ENCODE peak calls at places on chromosomes 6 and 20, in five cellular contexts. Q is psoas muscle, B is cardiac muscle cell, U is gastrocnemius medialis, E is upper lobe of left lung. L is an unnamed sample.

GRCh38 chr6:158040804-158041347 is 59.2 kb downstream of the SYNJ2 start:
- DNase-seq in Q (peak; percentile 45), B (no peak), U (no peak), E (no peak), L (no peak)

GRCh38 chr6:136123464-136123863 is 126.6 kb downstream of the MTFR2 start:
- DNase-seq in Q (no peak), B (no peak), U (no peak), E (no peak), L (no peak)

GRCh38 chr6:37449984-37450383 is 17.0 kb downstream of the CMTR1 start:
- DNase-seq in Q (no peak), B (no peak), U (no peak), E (no peak), L (no peak)

GRCh38 chr6:167678102-167679101 is 148.3 kb upstream of the AFDN start:
- DNase-seq in Q (peak; percentile 67), B (peak; percentile 81), U (peak; percentile 28), E (no peak), L (peak; percentile 60)

GRCh38 chr6:162032620-162033019 is 694.9 kb downstream of the PRKN start:
- DNase-seq in Q (no peak), B (no peak), U (no peak), E (no peak), L (no peak)

GRCh38 chr6:161363286-161363685 is 89.4 kb upstream of the AGPAT4 start:
- DNase-seq in Q (no peak), B (no peak), U (no peak), E (no peak), L (no peak)

GRCh38 chr6:26240157-26240980 is 124.6 kb upstream of the BTN3A2 start:
- DNase-seq in Q (no peak), B (peak; percentile 63), U (no peak), E (peak; percentile 74), L (no peak)

GRCh38 chr20:1902188-1902587 is 7.0 kb downstream of the SIRPA start:
- DNase-seq in Q (no peak), B (no peak), U (no peak), E (no peak), L (no peak)

DNA sequence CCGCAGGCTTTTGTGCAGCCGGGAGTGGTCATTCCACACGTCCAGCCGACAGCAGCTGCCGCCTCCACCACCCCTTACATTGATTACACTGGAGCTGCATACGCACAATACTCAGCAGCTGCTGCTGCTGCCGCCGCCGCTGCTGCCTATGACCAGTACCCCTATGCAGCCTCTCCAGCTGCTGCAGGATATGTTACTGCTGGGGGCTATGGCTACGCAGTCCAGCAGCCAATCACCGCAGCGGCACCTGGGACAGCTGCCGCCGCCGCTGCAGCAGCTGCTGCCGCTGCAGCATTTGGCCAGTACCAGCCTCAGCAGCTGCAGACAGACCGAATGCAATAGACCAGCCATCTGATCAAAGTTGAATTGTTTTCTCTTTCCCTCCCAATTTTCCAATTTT is 10.6 kb downstream of the RBM24 start:
- DNase-seq in Q (peak; percentile 65), B (no peak), U (no peak), E (no peak), L (no peak)
- H3K27ac ChIP-seq in Q (peak overlapping the region; percentile 98), B (peak overlapping the region; percentile 99), U (peak overlapping the region; percentile 100), E (no peak overlapping the region), L (no peak overlapping the region)

GRCh38 chr20:62531046-62531838 is 55.4 kb upstream of the GATA5 start:
- DNase-seq in Q (no peak), B (no peak), U (no peak), E (no peak), L (no peak)

GRCh38 chr20:62534526-62535221 is 58.9 kb upstream of the GATA5 start:
- DNase-seq in Q (no peak), B (no peak), U (no peak), E (no peak), L (no peak)

GRCh38 chr20:62535282-62535811 is 59.6 kb upstream of the GATA5 start:
- DNase-seq in Q (no peak), B (no peak), U (no peak), E (no peak), L (no peak)

GRCh38 chr20:62535964-62536363 is 60.2 kb upstream of the GATA5 start:
- DNase-seq in Q (peak; percentile 95), B (no peak), U (peak; percentile 88), E (no peak), L (no peak)

DNA sequence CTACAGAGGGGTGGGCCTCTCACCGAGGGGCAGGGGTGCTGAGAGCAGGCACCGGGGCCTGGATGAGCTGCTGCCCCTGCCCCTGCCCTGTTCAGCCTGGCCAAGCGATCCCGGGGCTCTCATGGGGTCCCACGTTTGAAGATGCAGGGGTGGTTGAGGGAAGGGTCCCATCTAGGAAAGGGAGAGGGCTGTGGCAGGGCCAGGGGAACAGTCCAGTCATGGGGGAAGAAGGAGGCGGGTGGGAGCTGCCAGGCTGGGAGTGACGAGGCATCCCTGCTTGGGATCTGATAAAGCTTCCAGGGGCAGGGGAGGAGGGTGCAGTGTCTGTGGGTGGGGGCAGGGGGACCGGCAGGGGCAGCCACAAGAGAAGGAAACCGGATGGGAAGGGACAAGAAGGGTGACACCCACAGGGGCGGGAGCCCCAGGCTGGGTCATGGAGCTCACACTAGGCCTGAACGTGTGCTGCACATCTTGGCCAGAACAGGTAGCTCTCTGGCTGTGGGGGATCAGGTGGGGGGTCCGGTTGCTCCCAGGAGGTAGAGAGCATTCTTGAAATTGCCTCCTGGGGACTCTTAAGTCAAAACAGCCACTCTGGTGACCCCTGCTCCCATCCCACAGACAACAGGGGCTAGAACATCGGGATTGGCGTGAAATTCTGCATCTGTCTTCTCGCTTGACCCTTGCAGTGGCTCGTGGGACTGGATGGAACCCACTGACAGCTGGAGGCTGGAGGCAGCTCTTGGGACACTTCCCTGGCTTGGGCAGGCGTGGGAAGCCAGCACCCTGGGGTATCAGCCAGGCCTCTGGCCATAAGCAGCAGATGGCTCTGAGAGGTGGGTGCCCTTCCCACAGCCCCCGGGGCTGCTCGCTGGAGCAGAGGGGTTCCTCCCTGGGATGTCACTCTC is 58.0 kb upstream of the GATA5 start:
- DNase-seq in Q (no peak), B (no peak), U (no peak), E (no peak), L (no peak)
- H3K27me3 ChIP-seq in Q (no peaks in the 10 kb centered on the region), B (no peaks in the 10 kb centered on the region), U (no peaks in the 10 kb centered on the region), E (no peaks in the 10 kb centered on the region), L (no peaks in the 10 kb centered on the region)

GRCh38 chr20:58651823-58652605 is 931 bp downstream of the STX16 start:
- DNase-seq in Q (peak; percentile 62), B (peak; percentile 58), U (no peak), E (peak; percentile 75), L (no peak)
- TF ChIP-seq CTCF in Q (no peak), B (no peak), U (no peak), E (no peak), L (no peak)

GRCh38 chr6:47698342-47698787 is at the start of gene ADGRF4:
- DNase-seq in Q (no peak), B (no peak), U (no peak), E (no peak), L (no peak)
- H3K27ac ChIP-seq in Q (no peak within 1 kb of the TSS), B (no peak within 1 kb of the TSS), U (no peak within 1 kb of the TSS), E (no peak within 1 kb of the TSS), L (no peak within 1 kb of the TSS)

GRCh38 chr6:149935668-149936067 is 6.1 kb upstream of the ULBP2 start:
- DNase-seq in Q (no peak), B (no peak), U (no peak), E (no peak), L (no peak)
- H3K27me3 ChIP-seq in Q (peaks cover 30% of the 10 kb centered on the region), B (peaks cover 99% of the 10 kb centered on the region), U (peaks cover 67% of the 10 kb centered on the region), E (no peaks in the 10 kb centered on the region), L (peaks cover 95% of the 10 kb centered on the region)

GRCh38 chr6:150964765-150965164 is 99.3 kb downstream of the MTHFD1L start:
- DNase-seq in Q (no peak), B (no peak), U (no peak), E (no peak), L (no peak)
- TF ChIP-seq CTCF in Q (no peak), B (no peak), U (no peak), E (no peak), L (no peak)

GRCh38 chr20:45919536-45919933 is 7.6 kb upstream of the PLTP start:
- DNase-seq in Q (peak; percentile 89), B (no peak), U (peak; percentile 62), E (no peak), L (no peak)
- H3K27ac ChIP-seq in Q (peak overlapping the region; percentile 67), B (no peak overlapping the region), U (peak overlapping the region; percentile 64), E (peak overlapping the region; percentile 23), L (peak overlapping the region; percentile 81)

DNA sequence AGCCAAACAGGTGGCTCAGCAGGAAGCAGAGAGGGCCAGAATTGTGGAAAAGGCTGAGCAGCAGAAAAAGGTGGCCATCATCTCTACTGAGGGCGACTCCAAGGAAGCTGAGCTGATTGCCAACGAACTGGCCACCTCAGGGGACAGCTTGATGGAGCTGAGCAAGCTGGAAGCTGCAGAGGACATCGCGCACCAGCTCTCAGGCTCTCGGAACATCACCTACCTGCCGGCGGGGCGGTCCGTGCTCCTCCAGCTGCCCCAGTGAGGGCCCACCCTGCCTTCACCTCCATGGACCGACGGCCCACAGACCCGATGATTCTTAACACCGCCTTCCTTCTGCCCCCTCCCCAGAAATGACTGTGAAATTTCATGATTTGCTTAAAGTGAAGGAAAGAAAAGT is 17.8 kb upstream of the RAET1L start:
- DNase-seq in Q (no peak), B (no peak), U (no peak), E (no peak), L (no peak)
- H3K27me3 ChIP-seq in Q (peaks cover 9% of the 10 kb centered on the region), B (peaks cover 97% of the 10 kb centered on the region), U (peaks cover 23% of the 10 kb centered on the region), E (no peaks in the 10 kb centered on the region), L (peaks cover 24% of the 10 kb centered on the region)

DNA sequence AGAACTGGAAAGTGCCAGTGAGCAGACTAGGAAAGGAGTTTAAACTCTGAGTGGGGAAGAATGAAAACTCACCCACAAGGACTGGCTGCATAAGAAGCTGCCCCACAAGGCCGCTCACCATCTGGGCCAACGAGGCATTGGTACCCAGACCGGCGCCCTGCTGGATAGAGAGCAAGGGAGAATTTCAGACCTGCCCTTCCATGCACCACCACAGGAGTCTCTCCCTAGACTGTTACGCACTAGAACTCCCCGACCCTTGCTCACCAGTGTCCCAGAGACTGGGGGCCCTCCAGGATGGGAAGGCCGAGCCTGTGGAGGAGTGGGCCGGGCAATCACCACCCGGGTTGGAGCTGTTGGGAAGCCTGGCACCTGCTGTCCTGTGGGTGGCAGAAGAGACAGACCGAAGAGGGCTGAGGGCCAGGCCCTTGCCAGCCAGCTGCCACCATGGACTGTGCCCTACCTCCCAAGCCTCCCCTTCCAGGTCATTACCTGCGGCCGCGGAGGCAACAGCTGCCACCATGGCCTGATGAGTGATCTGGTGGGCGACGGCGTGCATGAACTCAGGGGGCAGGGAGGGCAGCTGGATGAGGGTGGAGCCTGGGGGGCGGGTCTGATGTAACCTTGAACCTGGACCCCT is 8.5 kb downstream of the BAG6 start:
- DNase-seq in Q (no peak), B (no peak), U (no peak), E (no peak), L (no peak)
- TF ChIP-seq CTCF in Q (no peak), B (no peak), U (no peak), E (no peak), L (no peak)